ENCODE peak calls at places on chromosome 16, in six cellular contexts. G is activated CD4-positive, alpha-beta memory T cell treated with anti-CD3 and anti-CD28 coated beads for 36 hours; Z is naive B cell; D is brain pericyte; C is HCEC 1CT; W is NCI-H748 treated with DMSO at 0.1 percent for 48 hours. M is an unnamed sample.

GRCh38 chr16:85041184-85041928 is 13.8 kb downstream of the KIAA0513 start:
- DNase-seq in G (no peak), Z (no peak), D (no peak), C (no peak), W (no peak), M (no peak)

GRCh38 chr16:59783191-59783590 is 1049.1 kb upstream of the GOT2 start:
- DNase-seq in G (no peak), Z (no peak), D (no peak), C (no peak), W (no peak), M (no peak)

GRCh38 chr16:81447383-81448101 is 2.9 kb downstream of the CMIP start:
- DNase-seq in G (no peak), Z (no peak), D (no peak), C (no peak), W (no peak), M (no peak)

GRCh38 chr16:1917056-1917664 is 1.1 kb downstream of the HS3ST6 start:
- DNase-seq in G (no peak), Z (no peak), D (no peak), C (no peak), W (no peak), M (no peak)

GRCh38 chr16:77298638-77299360 is 99.6 kb downstream of the SYCE1L start:
- DNase-seq in G (no peak), Z (no peak), D (peak), C (peak), W (no peak), M (no peak)

GRCh38 chr16:56607675-56608042 is 725 bp upstream of the MT2A start:
- DNase-seq in G (no peak), Z (no peak), D (no peak), C (no peak), W (no peak), M (no peak)

GRCh38 chr16:4285167-4285566 is 12.3 kb upstream of the TFAP4 start:
- DNase-seq in G (no peak), Z (no peak), D (no peak), C (no peak), W (no peak), M (no peak)

GRCh38 chr16:85173981-85174751 is 61.9 kb upstream of the CIBAR2 start:
- DNase-seq in G (no peak), Z (no peak), D (no peak), C (peak), W (no peak), M (no peak)

GRCh38 chr16:51553910-51554309 is 402.8 kb upstream of the SALL1 start:
- DNase-seq in G (no peak), Z (no peak), D (no peak), C (no peak), W (no peak), M (no peak)

GRCh38 chr16:21158208-21159110 is at the start of gene LDAF1:
- DNase-seq in G (peak), Z (peak), D (no peak), C (peak), W (peak), M (peak)

GRCh38 chr16:56868175-56868574 is 3.2 kb downstream of the SLC12A3 start:
- DNase-seq in G (no peak), Z (no peak), D (no peak), C (no peak), W (no peak), M (no peak)

GRCh38 chr16:1613240-1613639 is 1.1 kb downstream of the CRAMP1 start:
- DNase-seq in G (peak), Z (peak), D (no peak), C (no peak), W (no peak), M (no peak)

GRCh38 chr16:67299269-67299668 is 19.9 kb downstream of the PLEKHG4 start:
- DNase-seq in G (no peak), Z (no peak), D (no peak), C (no peak), W (no peak), M (no peak)

GRCh38 chr16:7268182-7268581 is 64.5 kb upstream of the RBFOX1 start:
- DNase-seq in G (no peak), Z (no peak), D (no peak), C (no peak), W (no peak), M (no peak)

GRCh38 chr16:540645-541340 is 13.3 kb downstream of the CAPN15 start:
- DNase-seq in G (no peak), Z (no peak), D (no peak), C (no peak), W (no peak), M (no peak)

GRCh38 chr16:58744497-58744896 is 10.4 kb upstream of the GOT2 start:
- DNase-seq in G (no peak), Z (no peak), D (no peak), C (no peak), W (no peak), M (no peak)

GRCh38 chr16:66050991-66051390 is 315.5 kb upstream of the CDH5 start:
- DNase-seq in G (no peak), Z (no peak), D (no peak), C (no peak), W (no peak), M (peak)

GRCh38 chr16:87495578-87495977 is 2.8 kb upstream of the ZCCHC14 start:
- DNase-seq in G (no peak), Z (no peak), D (no peak), C (no peak), W (no peak), M (no peak)

GRCh38 chr16:81448154-81449131 is 3.8 kb downstream of the CMIP start:
- DNase-seq in G (no peak), Z (no peak), D (no peak), C (no peak), W (no peak), M (no peak)

GRCh38 chr16:9072806-9073341 is 18.6 kb upstream of the HAPSTR1 start:
- DNase-seq in G (peak), Z (no peak), D (no peak), C (peak), W (no peak), M (no peak)

GRCh38 chr16:766820-767640 is 6.5 kb downstream of the MSLN start:
- DNase-seq in G (no peak), Z (no peak), D (no peak), C (no peak), W (no peak), M (no peak)

GRCh38 chr16:30875881-30876791 is 17.7 kb downstream of the BCL7C start:
- DNase-seq in G (peak), Z (peak), D (no peak), C (peak), W (no peak), M (no peak)

GRCh38 chr16:12340151-12340733 is 363.7 kb downstream of the SNX29 start:
- DNase-seq in G (peak), Z (no peak), D (no peak), C (peak), W (peak), M (no peak)

GRCh38 chr16:88066680-88067529 is 115.7 kb downstream of the BANP start:
- DNase-seq in G (no peak), Z (no peak), D (no peak), C (no peak), W (no peak), M (no peak)

GRCh38 chr16:12639044-12639443 is 164.6 kb downstream of the CPPED1 start:
- DNase-seq in G (no peak), Z (no peak), D (no peak), C (peak), W (no peak), M (peak)

GRCh38 chr16:9048302-9048700 is 43.1 kb upstream of the HAPSTR1 start:
- DNase-seq in G (no peak), Z (no peak), D (no peak), C (peak), W (no peak), M (no peak)

GRCh38 chr16:75702247-75702646 is 986 bp upstream of the DUXB start:
- DNase-seq in G (no peak), Z (no peak), D (no peak), C (no peak), W (no peak), M (no peak)

GRCh38 chr16:66472961-66473610 is 46.0 kb downstream of the BEAN1 start:
- DNase-seq in G (no peak), Z (no peak), D (no peak), C (no peak), W (no peak), M (no peak)

GRCh38 chr16:8893976-8894690 is 12.0 kb downstream of the LITAFD start:
- DNase-seq in G (no peak), Z (no peak), D (no peak), C (no peak), W (no peak), M (no peak)

GRCh38 chr16:87669672-87670071 is 67.4 kb downstream of the JPH3 start:
- DNase-seq in G (no peak), Z (no peak), D (no peak), C (no peak), W (no peak), M (no peak)

GRCh38 chr16:17964196-17964595 is 372.3 kb downstream of the NPIPA8 start:
- DNase-seq in G (no peak), Z (no peak), D (no peak), C (no peak), W (no peak), M (no peak)

GRCh38 chr16:15967223-15967546 is 17.8 kb downstream of the ABCC1 start:
- DNase-seq in G (no peak), Z (no peak), D (no peak), C (no peak), W (no peak), M (no peak)

GRCh38 chr16:75262104-75262799 is 10.8 kb upstream of the BCAR1 start:
- DNase-seq in G (peak), Z (no peak), D (no peak), C (no peak), W (no peak), M (no peak)

GRCh38 chr16:10608687-10609409 is 28.4 kb upstream of the EMP2 start:
- DNase-seq in G (no peak), Z (no peak), D (no peak), C (peak), W (no peak), M (no peak)

GRCh38 chr16:64711026-64711425 is 410.8 kb downstream of the CDH11 start:
- DNase-seq in G (no peak), Z (no peak), D (no peak), C (no peak), W (no peak), M (no peak)

GRCh38 chr16:1537763-1538289 is 4.4 kb downstream of the TMEM204 start:
- DNase-seq in G (peak), Z (no peak), D (no peak), C (no peak), W (no peak), M (no peak)

GRCh38 chr16:31107465-31107867 is 720 bp upstream of the BCKDK start:
- DNase-seq in G (peak), Z (no peak), D (no peak), C (no peak), W (no peak), M (no peak)

GRCh38 chr16:1859650-1860049 is 12.3 kb downstream of the MEIOB start:
- DNase-seq in G (no peak), Z (no peak), D (no peak), C (no peak), W (no peak), M (no peak)

M was measured in vagina.